ENCODE peak calls at places on chromosomes 6 and 20, in seven cellular contexts. One of them, this sample, is unnamed.

GRCh38 chr6:6365242-6365641 is 44.8 kb upstream of the F13A1 start:
- DNase-seq in Panc1: no peak
- DNase-seq in mesendoderm: no peak
- DNase-seq in right atrium auricular region: no peak
- DNase-seq in transverse colon: no peak
- DNase-seq in brain microvascular endothelial cell: no peak
- DNase-seq in ovary: no peak
- DNase-seq in this sample: no peak

GRCh38 chr6:73703514-73703913 is 7.5 kb downstream of the CD109 start:
- DNase-seq in mesendoderm: no peak
- DNase-seq in Panc1: no peak
- DNase-seq in right atrium auricular region: no peak
- DNase-seq in brain microvascular endothelial cell: no peak
- DNase-seq in transverse colon: no peak
- DNase-seq in ovary: no peak
- DNase-seq in this sample: no peak

GRCh38 chr6:129575378-129576118 is 134.4 kb downstream of the ARHGAP18 start:
- DNase-seq in mesendoderm: peak; percentile 70
- DNase-seq in Panc1: no peak
- DNase-seq in brain microvascular endothelial cell: peak; percentile 65
- DNase-seq in ovary: no peak
- DNase-seq in transverse colon: no peak
- DNase-seq in right atrium auricular region: no peak
- DNase-seq in this sample: peak; percentile 72

GRCh38 chr20:23774081-23774480 is 23.3 kb upstream of the CST1 start:
- DNase-seq in ovary: no peak
- DNase-seq in Panc1: no peak
- DNase-seq in right atrium auricular region: no peak
- DNase-seq in mesendoderm: no peak
- DNase-seq in transverse colon: no peak
- DNase-seq in brain microvascular endothelial cell: no peak
- DNase-seq in this sample: no peak

GRCh38 chr6:56241106-56241812 is 6.1 kb downstream of the COL21A1 start:
- DNase-seq in mesendoderm: no peak
- DNase-seq in right atrium auricular region: no peak
- DNase-seq in brain microvascular endothelial cell: no peak
- DNase-seq in transverse colon: no peak
- DNase-seq in Panc1: no peak
- DNase-seq in ovary: no peak
- DNase-seq in this sample: no peak

GRCh38 chr20:8661229-8662023 is 407.5 kb upstream of the PLCB4 start:
- DNase-seq in brain microvascular endothelial cell: no peak
- DNase-seq in ovary: no peak
- DNase-seq in Panc1: no peak
- DNase-seq in transverse colon: no peak
- DNase-seq in right atrium auricular region: no peak
- DNase-seq in mesendoderm: no peak
- DNase-seq in this sample: no peak

GRCh38 chr6:168045141-168045691 is 33.8 kb downstream of the FRMD1 start:
- DNase-seq in mesendoderm: no peak
- DNase-seq in brain microvascular endothelial cell: no peak
- DNase-seq in Panc1: no peak
- DNase-seq in ovary: peak; percentile 38
- DNase-seq in right atrium auricular region: no peak
- DNase-seq in transverse colon: no peak
- DNase-seq in this sample: no peak

GRCh38 chr6:11214438-11214837 is 18.0 kb downstream of the NEDD9 start:
- DNase-seq in transverse colon: no peak
- DNase-seq in mesendoderm: no peak
- DNase-seq in ovary: no peak
- DNase-seq in Panc1: no peak
- DNase-seq in right atrium auricular region: no peak
- DNase-seq in brain microvascular endothelial cell: no peak
- DNase-seq in this sample: no peak

GRCh38 chr6:45364466-45364865 is 13.3 kb downstream of the SUPT3H start:
- DNase-seq in right atrium auricular region: no peak
- DNase-seq in mesendoderm: no peak
- DNase-seq in brain microvascular endothelial cell: no peak
- DNase-seq in transverse colon: no peak
- DNase-seq in ovary: no peak
- DNase-seq in Panc1: no peak
- DNase-seq in this sample: no peak

GRCh38 chr6:137416376-137417109 is 77.7 kb downstream of the OLIG3 start:
- DNase-seq in Panc1: no peak
- DNase-seq in ovary: no peak
- DNase-seq in brain microvascular endothelial cell: peak; percentile 54
- DNase-seq in transverse colon: no peak
- DNase-seq in right atrium auricular region: peak; percentile 69
- DNase-seq in mesendoderm: peak; percentile 39
- DNase-seq in this sample: no peak

DNA sequence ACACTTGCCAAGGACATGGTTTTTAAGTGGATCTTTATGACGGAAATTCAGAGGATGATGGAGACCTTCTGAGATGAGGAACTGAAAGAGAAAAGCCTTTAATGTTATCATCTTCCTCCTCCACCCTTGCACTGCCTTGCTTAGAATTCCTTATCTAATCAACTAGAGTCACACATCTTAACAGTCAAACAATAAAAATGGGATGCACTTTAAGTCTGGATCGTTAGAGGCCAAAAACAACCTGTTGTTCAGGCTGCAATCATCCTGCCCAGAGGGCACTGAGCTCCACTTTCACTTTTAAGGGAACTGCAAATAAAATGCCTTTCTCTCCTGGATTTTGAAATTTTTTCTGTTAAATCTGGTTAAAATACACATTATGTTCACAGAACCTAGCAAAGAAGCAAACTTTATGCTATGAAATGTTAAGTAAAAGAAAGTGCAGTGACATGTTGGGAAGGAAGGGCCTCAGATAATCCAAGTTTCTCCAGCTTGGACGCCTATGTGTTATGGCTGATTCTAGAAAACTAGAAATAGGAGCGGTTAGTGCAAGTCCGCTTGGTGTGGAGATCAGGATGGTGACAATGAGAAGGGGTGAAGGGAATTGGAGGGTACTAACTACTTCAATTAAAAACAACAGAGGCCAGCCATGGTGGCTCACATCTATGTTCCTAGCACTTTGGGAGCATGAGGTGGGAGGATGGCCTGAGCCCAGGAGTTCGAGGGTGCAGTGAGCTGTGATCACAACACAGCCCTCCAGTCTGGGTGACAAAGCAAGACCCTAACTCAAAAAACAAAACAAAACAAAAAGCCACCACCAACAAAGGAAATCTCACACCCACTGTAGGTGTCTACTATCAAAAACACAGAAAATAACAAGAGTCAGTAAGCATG is 66.4 kb upstream of the KIF13A start:
- DNase-seq in brain microvascular endothelial cell: no peak
- DNase-seq in mesendoderm: peak; percentile 33
- DNase-seq in transverse colon: no peak
- DNase-seq in Panc1: no peak
- DNase-seq in ovary: no peak
- DNase-seq in right atrium auricular region: no peak
- DNase-seq in this sample: no peak
- H3K4me3 ChIP-seq in brain microvascular endothelial cell: no peak overlapping the region
- H3K4me3 ChIP-seq in mesendoderm: no peak overlapping the region
- H3K4me3 ChIP-seq in transverse colon: no peak overlapping the region
- H3K4me3 ChIP-seq in Panc1: no peak overlapping the region
- H3K4me3 ChIP-seq in ovary: no peak overlapping the region
- H3K4me3 ChIP-seq in right atrium auricular region: no peak overlapping the region
- H3K4me3 ChIP-seq in this sample: no peak overlapping the region

DNA sequence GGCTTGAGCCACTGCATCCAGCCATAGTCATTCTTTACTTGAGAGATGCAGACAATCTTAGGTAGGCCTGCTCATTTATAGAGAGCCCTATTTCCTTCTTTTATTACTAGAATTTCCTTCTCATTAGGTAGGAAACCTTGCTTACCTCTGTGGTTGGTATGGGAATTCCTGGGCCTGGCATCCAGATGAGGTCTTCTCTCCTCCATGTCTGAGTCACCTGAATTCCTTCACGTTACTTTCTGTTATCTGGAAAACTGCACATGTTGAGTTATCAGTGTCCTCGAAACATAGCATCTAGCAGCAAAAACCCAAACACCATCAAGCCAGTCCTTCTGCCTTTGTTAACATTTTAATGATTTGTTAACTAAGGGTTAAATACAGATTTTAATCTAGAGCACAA is 2.2 kb downstream of the ZNFX1 start:
- DNase-seq in right atrium auricular region: no peak
- DNase-seq in Panc1: no peak
- DNase-seq in transverse colon: no peak
- DNase-seq in ovary: no peak
- DNase-seq in mesendoderm: no peak
- DNase-seq in brain microvascular endothelial cell: no peak
- DNase-seq in this sample: no peak
- H3K4me3 ChIP-seq in right atrium auricular region: no peak overlapping the region
- H3K4me3 ChIP-seq in Panc1: no peak overlapping the region
- H3K4me3 ChIP-seq in transverse colon: no peak overlapping the region
- H3K4me3 ChIP-seq in ovary: no peak overlapping the region
- H3K4me3 ChIP-seq in mesendoderm: no peak overlapping the region
- H3K4me3 ChIP-seq in brain microvascular endothelial cell: no peak overlapping the region
- H3K4me3 ChIP-seq in this sample: no peak overlapping the region

DNA sequence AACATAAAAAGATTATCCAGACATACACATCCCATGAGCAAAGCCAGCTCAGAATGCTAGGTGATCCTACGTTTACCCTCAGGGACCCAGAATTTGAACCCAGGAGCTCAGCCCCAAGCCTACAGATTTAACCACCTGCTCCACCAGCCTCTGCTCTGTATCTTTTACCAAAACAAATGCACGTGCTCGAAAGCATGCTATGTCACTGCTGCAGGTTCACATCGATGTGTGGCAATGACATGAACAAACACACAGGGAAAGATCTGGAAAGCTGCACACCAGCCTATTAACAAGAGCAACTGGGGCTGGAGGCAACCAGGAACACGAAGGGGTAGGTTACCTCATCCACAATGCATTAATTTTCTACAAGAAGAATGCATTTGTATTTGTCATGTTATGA is 32.1 kb downstream of the PREX1 start:
- DNase-seq in right atrium auricular region: no peak
- DNase-seq in mesendoderm: no peak
- DNase-seq in ovary: no peak
- DNase-seq in brain microvascular endothelial cell: no peak
- DNase-seq in transverse colon: no peak
- DNase-seq in Panc1: no peak
- DNase-seq in this sample: no peak
- H3K4me3 ChIP-seq in right atrium auricular region: no peak overlapping the region
- H3K4me3 ChIP-seq in mesendoderm: no peak overlapping the region
- H3K4me3 ChIP-seq in ovary: no peak overlapping the region
- H3K4me3 ChIP-seq in brain microvascular endothelial cell: no peak overlapping the region
- H3K4me3 ChIP-seq in transverse colon: no peak overlapping the region
- H3K4me3 ChIP-seq in Panc1: no peak overlapping the region
- H3K4me3 ChIP-seq in this sample: no peak overlapping the region

GRCh38 chr6:170293881-170294755 is 3.2 kb upstream of the DLL1 start:
- DNase-seq in right atrium auricular region: no peak
- DNase-seq in mesendoderm: no peak
- DNase-seq in Panc1: no peak
- DNase-seq in ovary: no peak
- DNase-seq in transverse colon: no peak
- DNase-seq in brain microvascular endothelial cell: no peak
- DNase-seq in this sample: no peak

GRCh38 chr6:170294813-170295518 is 4.1 kb upstream of the DLL1 start:
- DNase-seq in transverse colon: no peak
- DNase-seq in mesendoderm: no peak
- DNase-seq in brain microvascular endothelial cell: no peak
- DNase-seq in Panc1: no peak
- DNase-seq in right atrium auricular region: no peak
- DNase-seq in ovary: no peak
- DNase-seq in this sample: no peak

GRCh38 chr6:170292778-170293164 is 1.9 kb upstream of the DLL1 start:
- DNase-seq in mesendoderm: peak; percentile 71
- DNase-seq in Panc1: no peak
- DNase-seq in transverse colon: no peak
- DNase-seq in ovary: no peak
- DNase-seq in brain microvascular endothelial cell: no peak
- DNase-seq in right atrium auricular region: no peak
- DNase-seq in this sample: no peak

GRCh38 chr6:170292111-170292777 is 1.4 kb upstream of the DLL1 start:
- DNase-seq in Panc1: no peak
- DNase-seq in brain microvascular endothelial cell: no peak
- DNase-seq in mesendoderm: no peak
- DNase-seq in ovary: no peak
- DNase-seq in right atrium auricular region: no peak
- DNase-seq in transverse colon: no peak
- DNase-seq in this sample: peak; percentile 8

DNA sequence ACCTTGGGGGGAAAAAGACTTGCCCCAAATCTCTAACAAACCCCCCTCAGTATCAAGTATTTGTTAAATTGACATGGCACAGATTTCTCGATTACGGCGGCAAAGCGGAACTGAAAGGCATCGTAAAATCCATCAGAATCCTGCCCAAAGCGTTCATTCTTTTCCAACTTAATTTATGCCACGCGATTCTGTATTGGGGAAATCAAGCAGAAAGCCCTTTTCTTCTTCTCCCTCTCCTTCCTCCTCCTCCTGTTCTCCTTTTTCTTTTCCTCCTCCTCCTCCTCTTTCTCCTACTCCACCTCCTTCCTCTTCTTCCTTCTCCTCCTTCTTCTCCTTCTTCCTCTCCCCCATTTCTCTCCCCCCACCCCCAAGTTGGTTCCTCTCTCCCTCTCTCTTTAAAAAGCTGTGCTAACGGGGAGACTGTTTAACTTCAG is 2.5 kb upstream of the DLL1 start:
- DNase-seq in transverse colon: no peak
- DNase-seq in ovary: no peak
- DNase-seq in right atrium auricular region: no peak
- DNase-seq in Panc1: no peak
- DNase-seq in brain microvascular endothelial cell: no peak
- DNase-seq in mesendoderm: no peak
- DNase-seq in this sample: no peak
- H3K4me3 ChIP-seq in transverse colon: no peak overlapping the region
- H3K4me3 ChIP-seq in ovary: no peak overlapping the region
- H3K4me3 ChIP-seq in right atrium auricular region: no peak overlapping the region
- H3K4me3 ChIP-seq in Panc1: no peak overlapping the region
- H3K4me3 ChIP-seq in brain microvascular endothelial cell: no peak overlapping the region
- H3K4me3 ChIP-seq in mesendoderm: no peak overlapping the region
- H3K4me3 ChIP-seq in this sample: no peak overlapping the region

DNA sequence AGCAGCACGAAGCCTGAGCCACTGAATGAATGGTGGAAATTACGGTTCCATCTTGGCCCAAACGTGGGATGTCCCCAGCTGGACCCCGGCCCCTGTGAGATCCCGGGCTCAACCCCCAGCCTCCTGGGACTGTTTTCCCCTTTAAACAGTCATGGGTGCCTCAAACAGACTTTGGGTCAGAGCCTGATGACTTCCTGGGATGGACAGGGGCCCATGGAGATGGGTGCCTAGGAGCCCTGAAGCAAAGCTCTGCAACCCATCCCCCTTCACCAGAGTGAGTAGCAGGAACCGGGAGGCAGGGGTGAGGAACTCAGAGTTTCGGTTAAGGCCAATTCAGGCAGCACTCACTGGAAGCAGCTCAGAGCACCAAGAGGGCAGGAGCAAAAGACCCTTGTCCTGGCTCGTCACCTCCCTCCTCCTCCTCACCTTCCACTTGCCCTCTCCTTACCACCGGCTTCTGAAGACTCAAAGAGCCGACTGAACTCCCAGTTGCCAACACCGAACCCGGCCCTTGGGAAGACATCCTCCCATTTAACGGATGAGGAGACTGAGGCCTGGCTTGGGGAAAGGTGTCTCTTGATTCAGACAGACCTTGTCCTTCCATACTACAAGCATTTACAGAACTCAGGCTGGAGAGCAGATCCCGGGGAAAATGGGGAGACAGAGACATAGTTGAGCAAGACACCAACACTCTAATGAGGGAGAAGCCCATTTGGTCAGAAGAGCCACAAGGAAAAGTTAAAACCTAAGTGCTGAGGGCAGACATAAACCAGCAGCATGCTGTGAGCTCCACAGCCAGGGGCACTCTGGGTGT is 14.9 kb upstream of the TLDC2 start:
- DNase-seq in transverse colon: no peak
- DNase-seq in Panc1: no peak
- DNase-seq in mesendoderm: no peak
- DNase-seq in right atrium auricular region: no peak
- DNase-seq in ovary: no peak
- DNase-seq in brain microvascular endothelial cell: no peak
- DNase-seq in this sample: no peak
- H3K4me3 ChIP-seq in transverse colon: no peak overlapping the region
- H3K4me3 ChIP-seq in Panc1: peak overlapping the region; percentile 64
- H3K4me3 ChIP-seq in mesendoderm: no peak overlapping the region
- H3K4me3 ChIP-seq in right atrium auricular region: peak overlapping the region; percentile 58
- H3K4me3 ChIP-seq in ovary: peak overlapping the region; percentile 46
- H3K4me3 ChIP-seq in brain microvascular endothelial cell: peak overlapping the region; percentile 68
- H3K4me3 ChIP-seq in this sample: no peak overlapping the region